ENCODE peak calls at places on chromosomes 13 and 19, in eight cellular contexts. One of them, this sample, is unnamed.

GRCh38 chr13:44573790-44574465 is 2.2 kb downstream of the TSC22D1 start:
- DNase-seq in IMR-90: peak
- DNase-seq in left ventricle myocardium inferior: no peak
- DNase-seq in type B pancreatic cell: no peak
- DNase-seq in activated B cell treated with CpG ODN at 0.5 μM for 24 hours: no peak
- DNase-seq in colonic mucosa: no peak
- DNase-seq in AG04450: no peak
- DNase-seq in astrocyte of the spinal cord: peak
- DNase-seq in this sample: peak

GRCh38 chr19:47676811-47677210 is 36.4 kb upstream of the EHD2 start:
- DNase-seq in IMR-90: no peak
- DNase-seq in left ventricle myocardium inferior: no peak
- DNase-seq in type B pancreatic cell: no peak
- DNase-seq in activated B cell treated with CpG ODN at 0.5 μM for 24 hours: no peak
- DNase-seq in colonic mucosa: no peak
- DNase-seq in AG04450: no peak
- DNase-seq in astrocyte of the spinal cord: no peak
- DNase-seq in this sample: no peak

GRCh38 chr13:26132756-26133155 is 80.9 kb upstream of the SHISA2 start:
- DNase-seq in IMR-90: peak
- DNase-seq in left ventricle myocardium inferior: no peak
- DNase-seq in type B pancreatic cell: no peak
- DNase-seq in activated B cell treated with CpG ODN at 0.5 μM for 24 hours: no peak
- DNase-seq in colonic mucosa: no peak
- DNase-seq in AG04450: no peak
- DNase-seq in astrocyte of the spinal cord: no peak
- DNase-seq in this sample: peak

GRCh38 chr19:18476507-18477041 is 38.6 kb upstream of the ISYNA1 start:
- DNase-seq in IMR-90: no peak
- DNase-seq in left ventricle myocardium inferior: no peak
- DNase-seq in type B pancreatic cell: no peak
- DNase-seq in activated B cell treated with CpG ODN at 0.5 μM for 24 hours: no peak
- DNase-seq in colonic mucosa: no peak
- DNase-seq in AG04450: no peak
- DNase-seq in astrocyte of the spinal cord: no peak
- DNase-seq in this sample: no peak

GRCh38 chr19:17555929-17556813 is 722 bp downstream of the COLGALT1 start:
- DNase-seq in IMR-90: peak
- DNase-seq in left ventricle myocardium inferior: peak
- DNase-seq in type B pancreatic cell: no peak
- DNase-seq in activated B cell treated with CpG ODN at 0.5 μM for 24 hours: no peak
- DNase-seq in colonic mucosa: peak
- DNase-seq in AG04450: no peak
- DNase-seq in astrocyte of the spinal cord: peak
- DNase-seq in this sample: peak

GRCh38 chr13:42039946-42040729 is 8.3 kb upstream of the DGKH start:
- DNase-seq in IMR-90: peak
- DNase-seq in left ventricle myocardium inferior: peak
- DNase-seq in type B pancreatic cell: peak
- DNase-seq in activated B cell treated with CpG ODN at 0.5 μM for 24 hours: peak
- DNase-seq in colonic mucosa: peak
- DNase-seq in AG04450: peak
- DNase-seq in astrocyte of the spinal cord: peak
- DNase-seq in this sample: peak

GRCh38 chr19:30036154-30037129 is 94.4 kb downstream of the URI1 start:
- DNase-seq in IMR-90: peak
- DNase-seq in left ventricle myocardium inferior: no peak
- DNase-seq in type B pancreatic cell: no peak
- DNase-seq in activated B cell treated with CpG ODN at 0.5 μM for 24 hours: no peak
- DNase-seq in colonic mucosa: no peak
- DNase-seq in AG04450: no peak
- DNase-seq in astrocyte of the spinal cord: peak
- DNase-seq in this sample: peak

GRCh38 chr13:39364797-39365468 is 238.1 kb downstream of the LHFPL6 start:
- DNase-seq in IMR-90: peak
- DNase-seq in left ventricle myocardium inferior: no peak
- DNase-seq in type B pancreatic cell: no peak
- DNase-seq in activated B cell treated with CpG ODN at 0.5 μM for 24 hours: no peak
- DNase-seq in colonic mucosa: no peak
- DNase-seq in AG04450: no peak
- DNase-seq in astrocyte of the spinal cord: peak
- DNase-seq in this sample: peak

GRCh38 chr13:67134322-67135129 is 95.6 kb downstream of the PCDH9 start:
- DNase-seq in IMR-90: peak
- DNase-seq in left ventricle myocardium inferior: no peak
- DNase-seq in type B pancreatic cell: no peak
- DNase-seq in activated B cell treated with CpG ODN at 0.5 μM for 24 hours: no peak
- DNase-seq in colonic mucosa: no peak
- DNase-seq in AG04450: no peak
- DNase-seq in astrocyte of the spinal cord: peak
- DNase-seq in this sample: no peak

GRCh38 chr13:113669231-113669870 is 2.3 kb downstream of the GRK1 start:
- DNase-seq in IMR-90: no peak
- DNase-seq in left ventricle myocardium inferior: peak
- DNase-seq in type B pancreatic cell: peak
- DNase-seq in activated B cell treated with CpG ODN at 0.5 μM for 24 hours: peak
- DNase-seq in colonic mucosa: no peak
- DNase-seq in AG04450: no peak
- DNase-seq in astrocyte of the spinal cord: no peak
- DNase-seq in this sample: no peak

GRCh38 chr13:111460548-111461444 is 140.4 kb downstream of the TEX29 start:
- DNase-seq in IMR-90: peak
- DNase-seq in left ventricle myocardium inferior: no peak
- DNase-seq in type B pancreatic cell: peak
- DNase-seq in activated B cell treated with CpG ODN at 0.5 μM for 24 hours: no peak
- DNase-seq in colonic mucosa: no peak
- DNase-seq in AG04450: peak
- DNase-seq in astrocyte of the spinal cord: peak
- DNase-seq in this sample: peak

GRCh38 chr19:44207126-44207803 is 5.1 kb upstream of the ZNF227 start:
- DNase-seq in IMR-90: peak
- DNase-seq in left ventricle myocardium inferior: peak
- DNase-seq in type B pancreatic cell: peak
- DNase-seq in activated B cell treated with CpG ODN at 0.5 μM for 24 hours: peak
- DNase-seq in colonic mucosa: peak
- DNase-seq in AG04450: peak
- DNase-seq in astrocyte of the spinal cord: peak
- DNase-seq in this sample: peak

GRCh38 chr13:23639672-23640275 is 69.6 kb downstream of the TNFRSF19 start:
- DNase-seq in IMR-90: no peak
- DNase-seq in left ventricle myocardium inferior: no peak
- DNase-seq in type B pancreatic cell: no peak
- DNase-seq in activated B cell treated with CpG ODN at 0.5 μM for 24 hours: no peak
- DNase-seq in colonic mucosa: no peak
- DNase-seq in AG04450: no peak
- DNase-seq in astrocyte of the spinal cord: no peak
- DNase-seq in this sample: no peak

GRCh38 chr19:53432088-53432661 is 391 bp downstream of the ZNF761 start:
- DNase-seq in IMR-90: peak
- DNase-seq in left ventricle myocardium inferior: peak
- DNase-seq in type B pancreatic cell: no peak
- DNase-seq in activated B cell treated with CpG ODN at 0.5 μM for 24 hours: no peak
- DNase-seq in colonic mucosa: no peak
- DNase-seq in AG04450: no peak
- DNase-seq in astrocyte of the spinal cord: no peak
- DNase-seq in this sample: peak

DNA sequence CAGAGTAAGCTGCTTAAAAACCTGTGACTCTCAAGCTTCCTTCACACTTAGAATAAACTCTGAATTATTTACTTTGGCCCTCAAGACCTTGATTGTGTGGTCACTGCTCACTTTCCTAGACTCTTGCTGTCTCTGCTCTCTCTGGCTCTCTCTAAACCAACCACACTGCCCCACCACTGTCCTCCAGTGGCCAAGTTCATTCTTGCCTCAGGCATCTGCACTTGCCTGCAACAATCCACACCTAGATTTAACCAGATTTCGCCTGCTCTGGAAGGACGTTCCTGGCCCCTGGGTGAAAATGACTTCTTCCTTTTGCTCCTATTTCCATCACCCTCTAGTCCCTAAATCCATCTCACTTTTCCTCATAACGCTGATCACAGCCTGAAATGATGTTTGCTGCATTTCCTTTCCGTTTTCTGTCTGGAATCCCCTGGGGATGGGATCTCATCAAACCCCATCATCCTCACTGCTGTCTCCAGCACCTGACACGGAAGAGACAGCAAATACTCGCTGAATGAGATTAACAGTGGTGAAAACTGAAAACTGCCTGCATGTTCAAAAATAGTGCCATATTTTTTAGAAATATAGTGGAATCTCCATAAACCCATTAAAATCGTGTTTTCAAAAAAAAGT is 232.6 kb downstream of the UQCRFS1 start:
- DNase-seq in IMR-90: peak
- DNase-seq in left ventricle myocardium inferior: no peak
- DNase-seq in type B pancreatic cell: no peak
- DNase-seq in activated B cell treated with CpG ODN at 0.5 μM for 24 hours: no peak
- DNase-seq in colonic mucosa: no peak
- DNase-seq in AG04450: no peak
- DNase-seq in astrocyte of the spinal cord: no peak
- DNase-seq in this sample: no peak
- TF ChIP-seq CTCF in IMR-90: peak
- TF ChIP-seq CTCF in left ventricle myocardium inferior: peak
- TF ChIP-seq CTCF in type B pancreatic cell: peak
- TF ChIP-seq CTCF in activated B cell treated with CpG ODN at 0.5 μM for 24 hours: no peak
- TF ChIP-seq CTCF in colonic mucosa: no peak
- TF ChIP-seq CTCF in AG04450: peak
- TF ChIP-seq CTCF in astrocyte of the spinal cord: no peak
- TF ChIP-seq CTCF in this sample: no peak

GRCh38 chr19:15860522-15860921 is 37.4 kb downstream of the CYP4F2 start:
- DNase-seq in IMR-90: no peak
- DNase-seq in left ventricle myocardium inferior: no peak
- DNase-seq in type B pancreatic cell: no peak
- DNase-seq in activated B cell treated with CpG ODN at 0.5 μM for 24 hours: no peak
- DNase-seq in colonic mucosa: no peak
- DNase-seq in AG04450: no peak
- DNase-seq in astrocyte of the spinal cord: no peak
- DNase-seq in this sample: no peak
- TF ChIP-seq CTCF in IMR-90: no peak
- TF ChIP-seq CTCF in left ventricle myocardium inferior: no peak
- TF ChIP-seq CTCF in type B pancreatic cell: no peak
- TF ChIP-seq CTCF in activated B cell treated with CpG ODN at 0.5 μM for 24 hours: no peak
- TF ChIP-seq CTCF in colonic mucosa: no peak
- TF ChIP-seq CTCF in AG04450: no peak
- TF ChIP-seq CTCF in astrocyte of the spinal cord: no peak
- TF ChIP-seq CTCF in this sample: no peak

DNA sequence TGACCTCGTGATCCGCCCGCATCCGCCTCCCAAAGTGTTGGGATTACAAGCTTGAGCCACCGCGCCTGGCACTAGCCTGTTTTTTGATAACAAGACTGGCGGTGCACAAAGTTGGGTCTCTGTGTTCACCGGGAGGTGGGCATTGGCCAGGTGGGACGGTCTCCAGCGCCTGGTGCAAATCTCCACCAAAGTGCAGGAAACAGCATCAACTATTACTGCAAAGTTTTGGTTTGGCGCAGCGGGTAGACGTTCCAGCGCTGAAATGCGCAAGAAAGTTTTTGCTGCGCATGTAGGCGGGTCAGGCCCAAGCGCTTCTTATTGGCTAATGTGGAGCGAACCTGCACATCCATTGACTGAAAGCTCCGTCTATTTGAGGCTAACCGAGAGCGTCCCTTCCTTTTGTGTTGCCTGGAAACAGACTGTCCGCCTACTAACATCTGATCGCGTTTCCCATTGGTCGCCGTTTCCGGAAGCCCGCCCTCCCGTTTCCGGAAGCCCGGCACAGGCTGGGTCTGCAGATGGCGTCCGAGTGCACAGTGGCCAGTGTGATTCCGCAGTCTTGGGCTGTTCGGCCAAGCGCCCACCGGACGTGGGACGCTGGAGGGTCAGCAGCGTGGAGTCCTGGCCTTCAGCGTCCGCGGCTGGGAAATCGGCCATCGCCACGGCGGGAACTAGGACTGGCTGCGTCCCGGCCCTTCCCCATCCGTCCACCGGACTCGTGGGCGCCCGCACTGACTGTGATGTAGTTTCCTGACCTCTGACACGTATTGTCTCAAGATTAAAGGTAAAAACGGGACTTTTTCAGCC is 53.3 kb upstream of the ZNF527 start:
- DNase-seq in IMR-90: peak
- DNase-seq in left ventricle myocardium inferior: peak
- DNase-seq in type B pancreatic cell: peak
- DNase-seq in activated B cell treated with CpG ODN at 0.5 μM for 24 hours: peak
- DNase-seq in colonic mucosa: peak
- DNase-seq in AG04450: peak
- DNase-seq in astrocyte of the spinal cord: peak
- DNase-seq in this sample: peak
- TF ChIP-seq CTCF in IMR-90: peak
- TF ChIP-seq CTCF in left ventricle myocardium inferior: peak
- TF ChIP-seq CTCF in type B pancreatic cell: peak
- TF ChIP-seq CTCF in activated B cell treated with CpG ODN at 0.5 μM for 24 hours: no peak
- TF ChIP-seq CTCF in colonic mucosa: no peak
- TF ChIP-seq CTCF in AG04450: peak
- TF ChIP-seq CTCF in astrocyte of the spinal cord: peak
- TF ChIP-seq CTCF in this sample: peak

GRCh38 chr19:7515091-7515470 is 822 bp upstream of the ZNF358 start:
- DNase-seq in IMR-90: peak
- DNase-seq in left ventricle myocardium inferior: no peak
- DNase-seq in type B pancreatic cell: no peak
- DNase-seq in activated B cell treated with CpG ODN at 0.5 μM for 24 hours: no peak
- DNase-seq in colonic mucosa: peak
- DNase-seq in AG04450: no peak
- DNase-seq in astrocyte of the spinal cord: no peak
- DNase-seq in this sample: peak

GRCh38 chr19:7512400-7512851 is 3.5 kb upstream of the ZNF358 start:
- DNase-seq in IMR-90: no peak
- DNase-seq in left ventricle myocardium inferior: no peak
- DNase-seq in type B pancreatic cell: no peak
- DNase-seq in activated B cell treated with CpG ODN at 0.5 μM for 24 hours: no peak
- DNase-seq in colonic mucosa: no peak
- DNase-seq in AG04450: no peak
- DNase-seq in astrocyte of the spinal cord: no peak
- DNase-seq in this sample: peak

GRCh38 chr19:7516281-7516862 is 469 bp downstream of the ZNF358 start:
- DNase-seq in IMR-90: no peak
- DNase-seq in left ventricle myocardium inferior: no peak
- DNase-seq in type B pancreatic cell: no peak
- DNase-seq in activated B cell treated with CpG ODN at 0.5 μM for 24 hours: no peak
- DNase-seq in colonic mucosa: no peak
- DNase-seq in AG04450: no peak
- DNase-seq in astrocyte of the spinal cord: no peak
- DNase-seq in this sample: no peak

GRCh38 chr19:7515471-7516226 is at the start of gene ZNF358:
- DNase-seq in IMR-90: peak
- DNase-seq in left ventricle myocardium inferior: peak
- DNase-seq in type B pancreatic cell: peak
- DNase-seq in activated B cell treated with CpG ODN at 0.5 μM for 24 hours: peak
- DNase-seq in colonic mucosa: peak
- DNase-seq in AG04450: no peak
- DNase-seq in astrocyte of the spinal cord: peak
- DNase-seq in this sample: peak

GRCh38 chr19:7513809-7514642 is 1.9 kb upstream of the ZNF358 start:
- DNase-seq in IMR-90: no peak
- DNase-seq in left ventricle myocardium inferior: no peak
- DNase-seq in type B pancreatic cell: no peak
- DNase-seq in activated B cell treated with CpG ODN at 0.5 μM for 24 hours: no peak
- DNase-seq in colonic mucosa: no peak
- DNase-seq in AG04450: no peak
- DNase-seq in astrocyte of the spinal cord: no peak
- DNase-seq in this sample: no peak
- TF ChIP-seq CTCF in IMR-90: no peak
- TF ChIP-seq CTCF in left ventricle myocardium inferior: no peak
- TF ChIP-seq CTCF in type B pancreatic cell: no peak
- TF ChIP-seq CTCF in activated B cell treated with CpG ODN at 0.5 μM for 24 hours: no peak
- TF ChIP-seq CTCF in colonic mucosa: no peak
- TF ChIP-seq CTCF in AG04450: no peak
- TF ChIP-seq CTCF in astrocyte of the spinal cord: no peak
- TF ChIP-seq CTCF in this sample: no peak

GRCh38 chr13:102773441-102774209 is at the start of gene TEX30:
- DNase-seq in IMR-90: peak
- DNase-seq in left ventricle myocardium inferior: peak
- DNase-seq in type B pancreatic cell: peak
- DNase-seq in activated B cell treated with CpG ODN at 0.5 μM for 24 hours: peak
- DNase-seq in colonic mucosa: peak
- DNase-seq in AG04450: peak
- DNase-seq in astrocyte of the spinal cord: peak
- DNase-seq in this sample: peak
- TF ChIP-seq CTCF in IMR-90: no peak
- TF ChIP-seq CTCF in left ventricle myocardium inferior: no peak
- TF ChIP-seq CTCF in type B pancreatic cell: peak
- TF ChIP-seq CTCF in activated B cell treated with CpG ODN at 0.5 μM for 24 hours: no peak
- TF ChIP-seq CTCF in colonic mucosa: no peak
- TF ChIP-seq CTCF in AG04450: no peak
- TF ChIP-seq CTCF in astrocyte of the spinal cord: no peak
- TF ChIP-seq CTCF in this sample: no peak